ENCODE peak calls at places on chromosomes 3 and 15, in four cellular contexts. One of them, this sample, is unnamed.

GRCh38 chr3:52428151-52429005 is 16.5 kb downstream of the SEMA3G start:
- DNase-seq in IMR-90: peak; percentile 83
- DNase-seq in mesendoderm: peak; percentile 66
- DNase-seq in H9: peak; percentile 42
- DNase-seq in this sample: no peak

GRCh38 chr3:190903156-190903555 is 40.7 kb upstream of the GMNC start:
- DNase-seq in IMR-90: no peak
- DNase-seq in mesendoderm: no peak
- DNase-seq in H9: no peak
- DNase-seq in this sample: no peak

GRCh38 chr15:47675735-47676134 is 41.6 kb upstream of the SEMA6D start:
- DNase-seq in IMR-90: no peak
- DNase-seq in mesendoderm: peak; percentile 84
- DNase-seq in H9: peak; percentile 31
- DNase-seq in this sample: no peak

GRCh38 chr3:183287301-183287971 is 34.4 kb downstream of the B3GNT5 start:
- DNase-seq in IMR-90: peak; percentile 93
- DNase-seq in mesendoderm: no peak
- DNase-seq in H9: no peak
- DNase-seq in this sample: no peak

GRCh38 chr3:137845161-137845560 is 81.0 kb downstream of the SOX14 start:
- DNase-seq in IMR-90: no peak
- DNase-seq in mesendoderm: no peak
- DNase-seq in H9: no peak
- DNase-seq in this sample: no peak

GRCh38 chr15:50247819-50248650 is 17.5 kb downstream of the HDC start:
- DNase-seq in IMR-90: no peak
- DNase-seq in mesendoderm: peak; percentile 47
- DNase-seq in H9: no peak
- DNase-seq in this sample: no peak

GRCh38 chr3:15164356-15164755 is 41.7 kb upstream of the CAPN7 start:
- DNase-seq in IMR-90: no peak
- DNase-seq in mesendoderm: no peak
- DNase-seq in H9: no peak
- DNase-seq in this sample: no peak

GRCh38 chr3:125003369-125003853 is 52.4 kb downstream of the HEG1 start:
- DNase-seq in IMR-90: peak; percentile 72
- DNase-seq in mesendoderm: no peak
- DNase-seq in H9: no peak
- DNase-seq in this sample: no peak

GRCh38 chr15:48244923-48245322 is 38.8 kb downstream of the SLC12A1 start:
- DNase-seq in IMR-90: no peak
- DNase-seq in mesendoderm: no peak
- DNase-seq in H9: no peak
- DNase-seq in this sample: no peak

GRCh38 chr15:75121547-75121946 is 80.1 kb upstream of the C15orf39 start:
- DNase-seq in IMR-90: no peak
- DNase-seq in mesendoderm: no peak
- DNase-seq in H9: no peak
- DNase-seq in this sample: no peak

GRCh38 chr3:116417151-116417550 is 28.1 kb downstream of the LSAMP start:
- DNase-seq in IMR-90: no peak
- DNase-seq in mesendoderm: no peak
- DNase-seq in H9: no peak
- DNase-seq in this sample: no peak

GRCh38 chr3:136995652-136996051 is 37.9 kb downstream of the IL20RB start:
- DNase-seq in IMR-90: no peak
- DNase-seq in mesendoderm: no peak
- DNase-seq in H9: no peak
- DNase-seq in this sample: no peak

GRCh38 chr3:189727898-189728297 is 96.7 kb downstream of the TP63 start:
- DNase-seq in IMR-90: peak; percentile 69
- DNase-seq in mesendoderm: no peak
- DNase-seq in H9: no peak
- DNase-seq in this sample: no peak

GRCh38 chr15:88489321-88489720 is 21.8 kb downstream of the MRPS11 start:
- DNase-seq in IMR-90: no peak
- DNase-seq in mesendoderm: peak; percentile 46
- DNase-seq in H9: peak; percentile 60
- DNase-seq in this sample: no peak

GRCh38 chr15:100692671-100693070 is 90.3 kb downstream of the ASB7 start:
- DNase-seq in IMR-90: no peak
- DNase-seq in mesendoderm: no peak
- DNase-seq in H9: peak; percentile 2
- DNase-seq in this sample: no peak

GRCh38 chr3:70982700-70983140 is 600.8 kb downstream of the FOXP1 start:
- DNase-seq in IMR-90: peak; percentile 86
- DNase-seq in mesendoderm: peak; percentile 45
- DNase-seq in H9: no peak
- DNase-seq in this sample: no peak

GRCh38 chr15:88920186-88920891 is 7.2 kb upstream of the MFGE8 start:
- DNase-seq in IMR-90: peak; percentile 77
- DNase-seq in mesendoderm: no peak
- DNase-seq in H9: no peak
- DNase-seq in this sample: no peak

DNA sequence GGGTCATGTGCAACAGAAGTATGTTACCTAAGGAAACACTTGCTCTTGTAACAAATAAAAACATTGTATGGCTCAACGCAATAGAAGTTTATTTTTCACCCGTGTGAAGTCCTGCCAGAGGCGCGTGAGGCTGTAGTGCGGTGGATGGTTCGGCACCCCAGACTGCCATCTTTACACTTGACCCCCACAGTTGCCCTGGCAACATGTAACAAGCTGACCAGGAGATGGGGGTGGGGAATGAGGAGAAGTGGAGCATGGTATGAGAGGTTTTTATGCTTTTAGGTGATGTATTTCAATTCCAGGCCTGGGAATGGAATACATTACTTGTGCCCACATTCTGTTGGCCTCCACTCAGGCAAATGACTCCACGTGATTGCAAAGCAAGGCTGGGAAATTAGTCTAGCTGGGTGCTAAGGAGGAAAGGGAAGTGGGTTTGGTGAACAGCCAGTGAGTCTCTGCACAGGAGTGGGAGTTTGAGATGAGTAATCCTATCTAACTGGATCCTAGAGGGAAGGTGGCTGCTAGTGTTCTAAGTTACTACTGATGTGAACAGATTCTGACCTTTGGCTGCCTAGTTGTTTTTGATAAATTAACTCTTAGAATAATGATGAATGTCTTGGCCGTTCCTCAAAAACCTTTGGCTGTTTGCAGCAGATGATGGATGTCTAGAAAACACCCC is 33.8 kb upstream of the GREM1 start:
- DNase-seq in IMR-90: peak; percentile 95
- DNase-seq in mesendoderm: no peak
- DNase-seq in H9: no peak
- DNase-seq in this sample: no peak
- H3K56ac ChIP-seq in IMR-90: no peak overlapping the region
- H3K56ac ChIP-seq in mesendoderm: no peak overlapping the region
- H3K56ac ChIP-seq in H9: no peak overlapping the region
- H3K56ac ChIP-seq in this sample: no peak overlapping the region

DNA sequence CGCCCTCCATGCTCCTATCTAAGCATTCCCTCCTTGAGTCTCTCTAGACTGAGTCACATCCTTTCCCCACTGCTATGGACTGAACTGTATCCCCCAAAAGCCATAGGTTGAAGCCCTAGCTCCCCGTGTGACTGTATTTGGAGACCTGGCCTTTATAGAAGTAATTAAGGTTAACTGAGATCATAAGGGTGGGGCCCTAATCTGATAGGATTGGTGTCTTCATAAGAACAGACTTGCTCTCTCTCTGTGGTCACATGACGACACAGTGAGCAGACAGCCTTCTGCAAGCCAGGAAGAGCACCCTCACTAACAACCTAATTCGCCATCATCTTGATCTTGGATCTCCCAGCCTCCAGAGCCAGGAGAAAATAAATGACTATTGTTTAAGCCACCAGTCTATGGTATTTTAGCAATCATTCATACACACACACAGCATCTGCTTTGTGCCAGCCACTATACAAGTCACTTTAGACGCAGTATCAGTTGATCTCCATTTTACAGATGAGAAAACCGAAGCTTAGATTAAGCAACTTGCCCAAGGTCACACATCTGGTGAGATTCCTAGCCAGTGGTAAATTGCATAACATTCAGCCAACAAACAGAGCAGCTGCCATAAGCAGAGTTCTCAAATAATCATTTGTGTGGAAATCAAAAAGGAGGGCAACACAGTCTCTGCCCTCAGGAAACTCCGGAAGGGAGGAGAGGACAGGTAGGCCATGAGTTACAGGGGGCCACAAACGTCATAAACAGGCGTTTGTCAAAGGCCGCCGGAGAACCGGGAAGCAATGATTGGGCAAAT is 66.3 kb upstream of the HES1 start:
- DNase-seq in IMR-90: peak; percentile 24
- DNase-seq in mesendoderm: no peak
- DNase-seq in H9: no peak
- DNase-seq in this sample: no peak
- H3K56ac ChIP-seq in IMR-90: no peak overlapping the region
- H3K56ac ChIP-seq in mesendoderm: no peak overlapping the region
- H3K56ac ChIP-seq in H9: no peak overlapping the region
- H3K56ac ChIP-seq in this sample: no peak overlapping the region

GRCh38 chr3:195911946-195912270 is 3.6 kb upstream of the TNK2 start:
- DNase-seq in IMR-90: no peak
- DNase-seq in mesendoderm: peak; percentile 59
- DNase-seq in H9: peak; percentile 45
- DNase-seq in this sample: no peak
- H3K56ac ChIP-seq in IMR-90: no peak overlapping the region
- H3K56ac ChIP-seq in mesendoderm: no peak overlapping the region
- H3K56ac ChIP-seq in H9: no peak overlapping the region
- H3K56ac ChIP-seq in this sample: no peak overlapping the region

GRCh38 chr15:59326856-59327255 is 45.8 kb downstream of the MYO1E start:
- DNase-seq in IMR-90: no peak
- DNase-seq in mesendoderm: no peak
- DNase-seq in H9: no peak
- DNase-seq in this sample: peak; percentile 30
- H3K56ac ChIP-seq in IMR-90: no peak overlapping the region
- H3K56ac ChIP-seq in mesendoderm: no peak overlapping the region
- H3K56ac ChIP-seq in H9: no peak overlapping the region
- H3K56ac ChIP-seq in this sample: no peak overlapping the region

DNA sequence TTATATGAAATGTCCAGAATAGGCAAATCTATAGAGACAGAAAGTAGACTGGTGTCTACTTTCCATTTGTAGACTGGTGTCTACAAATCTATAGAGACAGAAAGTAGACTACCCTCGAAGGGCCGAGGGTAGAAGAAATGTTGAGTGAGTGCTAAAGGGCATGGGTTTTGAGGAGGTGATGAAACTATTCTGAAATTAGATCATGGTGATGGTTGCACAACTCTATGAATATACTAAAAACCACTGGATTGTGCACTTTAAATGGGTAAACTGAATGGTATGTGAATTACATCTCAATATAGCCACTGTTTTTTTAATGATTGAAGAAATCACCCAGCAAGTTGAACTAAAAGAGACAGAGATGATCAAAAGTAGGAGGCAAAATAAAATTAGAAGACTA is 27.9 kb downstream of the TP53BP1 start:
- DNase-seq in IMR-90: peak; percentile 91
- DNase-seq in mesendoderm: no peak
- DNase-seq in H9: no peak
- DNase-seq in this sample: no peak
- H3K56ac ChIP-seq in IMR-90: no peak overlapping the region
- H3K56ac ChIP-seq in mesendoderm: no peak overlapping the region
- H3K56ac ChIP-seq in H9: no peak overlapping the region
- H3K56ac ChIP-seq in this sample: no peak overlapping the region

GRCh38 chr3:171353423-171353822 is 106.8 kb downstream of the TNIK start:
- DNase-seq in IMR-90: peak; percentile 38
- DNase-seq in mesendoderm: no peak
- DNase-seq in H9: no peak
- DNase-seq in this sample: no peak

GRCh38 chr3:171352387-171352935 is 107.7 kb downstream of the TNIK start:
- DNase-seq in IMR-90: no peak
- DNase-seq in mesendoderm: no peak
- DNase-seq in H9: no peak
- DNase-seq in this sample: no peak

GRCh38 chr3:171356251-171356650 is 104.0 kb downstream of the TNIK start:
- DNase-seq in IMR-90: no peak
- DNase-seq in mesendoderm: no peak
- DNase-seq in H9: no peak
- DNase-seq in this sample: no peak

GRCh38 chr3:171354706-171355582 is 105.3 kb downstream of the TNIK start:
- DNase-seq in IMR-90: no peak
- DNase-seq in mesendoderm: no peak
- DNase-seq in H9: no peak
- DNase-seq in this sample: no peak

GRCh38 chr3:171354049-171354705 is 106.0 kb downstream of the TNIK start:
- DNase-seq in IMR-90: no peak
- DNase-seq in mesendoderm: no peak
- DNase-seq in H9: no peak
- DNase-seq in this sample: no peak
- H3K56ac ChIP-seq in IMR-90: no peak overlapping the region
- H3K56ac ChIP-seq in mesendoderm: no peak overlapping the region
- H3K56ac ChIP-seq in H9: no peak overlapping the region
- H3K56ac ChIP-seq in this sample: no peak overlapping the region

GRCh38 chr3:139187648-139188047 is 143.0 kb upstream of the PRR23C start:
- DNase-seq in IMR-90: no peak
- DNase-seq in mesendoderm: peak; percentile 17
- DNase-seq in H9: no peak
- DNase-seq in this sample: no peak

GRCh38 chr3:139182598-139182997 is 137.9 kb upstream of the PRR23C start:
- DNase-seq in IMR-90: no peak
- DNase-seq in mesendoderm: no peak
- DNase-seq in H9: no peak
- DNase-seq in this sample: no peak

GRCh38 chr3:139185482-139185881 is 140.8 kb upstream of the PRR23C start:
- DNase-seq in IMR-90: no peak
- DNase-seq in mesendoderm: no peak
- DNase-seq in H9: no peak
- DNase-seq in this sample: no peak

GRCh38 chr3:139189943-139190342 is 145.3 kb upstream of the PRR23C start:
- DNase-seq in IMR-90: no peak
- DNase-seq in mesendoderm: no peak
- DNase-seq in H9: no peak
- DNase-seq in this sample: no peak

GRCh38 chr3:139187154-139187553 is 142.5 kb upstream of the PRR23C start:
- DNase-seq in IMR-90: no peak
- DNase-seq in mesendoderm: no peak
- DNase-seq in H9: no peak
- DNase-seq in this sample: no peak
- H3K56ac ChIP-seq in IMR-90: no peak overlapping the region
- H3K56ac ChIP-seq in mesendoderm: no peak overlapping the region
- H3K56ac ChIP-seq in H9: no peak overlapping the region
- H3K56ac ChIP-seq in this sample: no peak overlapping the region

This sample was measured in H1.